ENCODE peak calls at places on chromosomes 6 and 20, in ten cellular contexts. One of them, this sample, is unnamed.

GRCh38 chr6:105952326-105952725 is 133.8 kb upstream of the PRDM1 start:
- DNase-seq in Karpas-422: no peak
- DNase-seq in ascending aorta: no peak
- DNase-seq in cardiac fibroblast: no peak
- DNase-seq in HFF-Myc: no peak
- DNase-seq in astrocyte of the spinal cord: no peak
- DNase-seq in MM.1S: no peak
- DNase-seq in GM12865: no peak
- DNase-seq in PC-9: no peak
- DNase-seq in uterus: no peak
- DNase-seq in this sample: no peak

GRCh38 chr6:95084867-95085266 is 492.5 kb upstream of the MANEA start:
- DNase-seq in Karpas-422: no peak
- DNase-seq in ascending aorta: no peak
- DNase-seq in cardiac fibroblast: no peak
- DNase-seq in HFF-Myc: no peak
- DNase-seq in astrocyte of the spinal cord: no peak
- DNase-seq in MM.1S: no peak
- DNase-seq in GM12865: no peak
- DNase-seq in PC-9: no peak
- DNase-seq in uterus: no peak
- DNase-seq in this sample: no peak

GRCh38 chr6:153043719-153044118 is 41.2 kb upstream of the MTRF1L start:
- DNase-seq in Karpas-422: no peak
- DNase-seq in ascending aorta: no peak
- DNase-seq in cardiac fibroblast: no peak
- DNase-seq in HFF-Myc: no peak
- DNase-seq in astrocyte of the spinal cord: no peak
- DNase-seq in MM.1S: no peak
- DNase-seq in GM12865: no peak
- DNase-seq in PC-9: no peak
- DNase-seq in uterus: no peak
- DNase-seq in this sample: peak

GRCh38 chr6:100944644-100945043 is 63.5 kb upstream of the ASCC3 start:
- DNase-seq in Karpas-422: no peak
- DNase-seq in ascending aorta: no peak
- DNase-seq in cardiac fibroblast: no peak
- DNase-seq in HFF-Myc: no peak
- DNase-seq in astrocyte of the spinal cord: no peak
- DNase-seq in MM.1S: no peak
- DNase-seq in GM12865: no peak
- DNase-seq in PC-9: no peak
- DNase-seq in uterus: no peak
- DNase-seq in this sample: no peak

GRCh38 chr6:32447932-32448331 is 8.2 kb downstream of the HLA-DRA start:
- DNase-seq in Karpas-422: peak
- DNase-seq in ascending aorta: no peak
- DNase-seq in cardiac fibroblast: no peak
- DNase-seq in HFF-Myc: no peak
- DNase-seq in astrocyte of the spinal cord: no peak
- DNase-seq in MM.1S: no peak
- DNase-seq in GM12865: no peak
- DNase-seq in PC-9: no peak
- DNase-seq in uterus: no peak
- DNase-seq in this sample: no peak

GRCh38 chr6:149897015-149897697 is 757 bp downstream of the RAET1E start:
- DNase-seq in Karpas-422: peak
- DNase-seq in ascending aorta: peak
- DNase-seq in cardiac fibroblast: peak
- DNase-seq in HFF-Myc: peak
- DNase-seq in astrocyte of the spinal cord: peak
- DNase-seq in MM.1S: no peak
- DNase-seq in GM12865: no peak
- DNase-seq in PC-9: peak
- DNase-seq in uterus: peak
- DNase-seq in this sample: no peak

GRCh38 chr6:134925800-134926199 is 24.1 kb downstream of the ALDH8A1 start:
- DNase-seq in Karpas-422: no peak
- DNase-seq in ascending aorta: no peak
- DNase-seq in cardiac fibroblast: peak
- DNase-seq in HFF-Myc: no peak
- DNase-seq in astrocyte of the spinal cord: no peak
- DNase-seq in MM.1S: no peak
- DNase-seq in GM12865: no peak
- DNase-seq in PC-9: peak
- DNase-seq in uterus: no peak
- DNase-seq in this sample: no peak

GRCh38 chr6:84525907-84526306 is 238.5 kb downstream of the TBX18 start:
- DNase-seq in Karpas-422: no peak
- DNase-seq in ascending aorta: no peak
- DNase-seq in cardiac fibroblast: no peak
- DNase-seq in HFF-Myc: no peak
- DNase-seq in astrocyte of the spinal cord: no peak
- DNase-seq in MM.1S: no peak
- DNase-seq in GM12865: no peak
- DNase-seq in PC-9: no peak
- DNase-seq in uterus: no peak
- DNase-seq in this sample: no peak

GRCh38 chr20:44204156-44204831 is 6.3 kb downstream of the OSER1 start:
- DNase-seq in Karpas-422: no peak
- DNase-seq in ascending aorta: no peak
- DNase-seq in cardiac fibroblast: peak
- DNase-seq in HFF-Myc: peak
- DNase-seq in astrocyte of the spinal cord: peak
- DNase-seq in MM.1S: no peak
- DNase-seq in GM12865: no peak
- DNase-seq in PC-9: peak
- DNase-seq in uterus: no peak
- DNase-seq in this sample: peak

GRCh38 chr6:165665384-165665672 is 2.3 kb upstream of the PDE10A start:
- DNase-seq in Karpas-422: no peak
- DNase-seq in ascending aorta: no peak
- DNase-seq in cardiac fibroblast: no peak
- DNase-seq in HFF-Myc: no peak
- DNase-seq in astrocyte of the spinal cord: no peak
- DNase-seq in MM.1S: no peak
- DNase-seq in GM12865: no peak
- DNase-seq in PC-9: no peak
- DNase-seq in uterus: no peak
- DNase-seq in this sample: no peak

GRCh38 chr20:63692436-63693078 is 3.9 kb upstream of the TNFRSF6B start:
- DNase-seq in Karpas-422: no peak
- DNase-seq in ascending aorta: no peak
- DNase-seq in cardiac fibroblast: peak
- DNase-seq in HFF-Myc: no peak
- DNase-seq in astrocyte of the spinal cord: no peak
- DNase-seq in MM.1S: no peak
- DNase-seq in GM12865: no peak
- DNase-seq in PC-9: no peak
- DNase-seq in uterus: peak
- DNase-seq in this sample: no peak

GRCh38 chr20:22449115-22449973 is 135.0 kb downstream of the FOXA2 start:
- DNase-seq in Karpas-422: no peak
- DNase-seq in ascending aorta: no peak
- DNase-seq in cardiac fibroblast: no peak
- DNase-seq in HFF-Myc: no peak
- DNase-seq in astrocyte of the spinal cord: no peak
- DNase-seq in MM.1S: no peak
- DNase-seq in GM12865: no peak
- DNase-seq in PC-9: no peak
- DNase-seq in uterus: no peak
- DNase-seq in this sample: no peak

GRCh38 chr6:14857501-14857900 is 388.4 kb upstream of the JARID2 start:
- DNase-seq in Karpas-422: no peak
- DNase-seq in ascending aorta: peak
- DNase-seq in cardiac fibroblast: no peak
- DNase-seq in HFF-Myc: no peak
- DNase-seq in astrocyte of the spinal cord: no peak
- DNase-seq in MM.1S: no peak
- DNase-seq in GM12865: peak
- DNase-seq in PC-9: no peak
- DNase-seq in uterus: peak
- DNase-seq in this sample: no peak

GRCh38 chr20:32538526-32538918 is 46.6 kb downstream of the NOL4L start:
- DNase-seq in Karpas-422: peak
- DNase-seq in ascending aorta: no peak
- DNase-seq in cardiac fibroblast: no peak
- DNase-seq in HFF-Myc: no peak
- DNase-seq in astrocyte of the spinal cord: no peak
- DNase-seq in MM.1S: no peak
- DNase-seq in GM12865: no peak
- DNase-seq in PC-9: peak
- DNase-seq in uterus: no peak
- DNase-seq in this sample: no peak

GRCh38 chr6:41756354-41756753 is 9.2 kb upstream of the PGC start:
- DNase-seq in Karpas-422: no peak
- DNase-seq in ascending aorta: no peak
- DNase-seq in cardiac fibroblast: no peak
- DNase-seq in HFF-Myc: no peak
- DNase-seq in astrocyte of the spinal cord: no peak
- DNase-seq in MM.1S: no peak
- DNase-seq in GM12865: no peak
- DNase-seq in PC-9: no peak
- DNase-seq in uterus: no peak
- DNase-seq in this sample: no peak

GRCh38 chr6:40753048-40753447 is 165.9 kb upstream of the LRFN2 start:
- DNase-seq in Karpas-422: no peak
- DNase-seq in ascending aorta: no peak
- DNase-seq in cardiac fibroblast: no peak
- DNase-seq in HFF-Myc: no peak
- DNase-seq in astrocyte of the spinal cord: no peak
- DNase-seq in MM.1S: no peak
- DNase-seq in GM12865: no peak
- DNase-seq in PC-9: no peak
- DNase-seq in uterus: no peak
- DNase-seq in this sample: no peak

GRCh38 chr6:37674161-37674560 is 23.5 kb downstream of the MDGA1 start:
- DNase-seq in Karpas-422: no peak
- DNase-seq in ascending aorta: no peak
- DNase-seq in cardiac fibroblast: no peak
- DNase-seq in HFF-Myc: no peak
- DNase-seq in astrocyte of the spinal cord: no peak
- DNase-seq in MM.1S: no peak
- DNase-seq in GM12865: no peak
- DNase-seq in PC-9: no peak
- DNase-seq in uterus: no peak
- DNase-seq in this sample: no peak

DNA sequence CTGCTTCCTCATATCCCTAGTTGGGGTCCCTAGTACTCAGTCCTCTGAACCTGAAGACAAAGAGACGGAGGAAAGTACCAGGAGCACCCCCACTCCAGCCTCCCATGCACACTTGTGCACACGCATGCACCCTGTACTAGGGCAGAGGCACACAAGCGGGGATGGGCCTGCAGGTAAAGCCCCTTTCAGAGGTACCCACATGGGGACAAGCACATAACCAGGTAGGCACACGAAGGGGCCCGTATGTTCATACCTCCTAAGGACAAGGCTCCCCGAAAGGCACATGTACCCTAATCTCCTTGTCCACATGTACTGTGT is 1.1 kb downstream of the TMEM151B start:
- DNase-seq in Karpas-422: no peak
- DNase-seq in ascending aorta: no peak
- DNase-seq in cardiac fibroblast: no peak
- DNase-seq in HFF-Myc: no peak
- DNase-seq in astrocyte of the spinal cord: no peak
- DNase-seq in MM.1S: no peak
- DNase-seq in GM12865: no peak
- DNase-seq in PC-9: no peak
- DNase-seq in uterus: no peak
- DNase-seq in this sample: no peak
- H3K4me3 ChIP-seq in Karpas-422: peak
- H3K4me3 ChIP-seq in ascending aorta: no peak
- H3K4me3 ChIP-seq in cardiac fibroblast: no peak
- H3K4me3 ChIP-seq in HFF-Myc: no peak
- H3K4me3 ChIP-seq in astrocyte of the spinal cord: no peak
- H3K4me3 ChIP-seq in MM.1S: no peak
- H3K4me3 ChIP-seq in GM12865: no peak
- H3K4me3 ChIP-seq in PC-9: no peak
- H3K4me3 ChIP-seq in uterus: no peak
- H3K4me3 ChIP-seq in this sample: no peak

GRCh38 chr6:127120787-127121636 is 2.5 kb downstream of the RSPO3 start:
- DNase-seq in Karpas-422: peak
- DNase-seq in ascending aorta: no peak
- DNase-seq in cardiac fibroblast: peak
- DNase-seq in HFF-Myc: peak
- DNase-seq in astrocyte of the spinal cord: peak
- DNase-seq in MM.1S: peak
- DNase-seq in GM12865: peak
- DNase-seq in PC-9: peak
- DNase-seq in uterus: peak
- DNase-seq in this sample: peak
- H3K4me3 ChIP-seq in Karpas-422: no peak
- H3K4me3 ChIP-seq in ascending aorta: peak
- H3K4me3 ChIP-seq in cardiac fibroblast: no peak
- H3K4me3 ChIP-seq in HFF-Myc: no peak
- H3K4me3 ChIP-seq in astrocyte of the spinal cord: peak
- H3K4me3 ChIP-seq in MM.1S: no peak
- H3K4me3 ChIP-seq in GM12865: no peak
- H3K4me3 ChIP-seq in PC-9: no peak
- H3K4me3 ChIP-seq in uterus: peak
- H3K4me3 ChIP-seq in this sample: no peak

DNA sequence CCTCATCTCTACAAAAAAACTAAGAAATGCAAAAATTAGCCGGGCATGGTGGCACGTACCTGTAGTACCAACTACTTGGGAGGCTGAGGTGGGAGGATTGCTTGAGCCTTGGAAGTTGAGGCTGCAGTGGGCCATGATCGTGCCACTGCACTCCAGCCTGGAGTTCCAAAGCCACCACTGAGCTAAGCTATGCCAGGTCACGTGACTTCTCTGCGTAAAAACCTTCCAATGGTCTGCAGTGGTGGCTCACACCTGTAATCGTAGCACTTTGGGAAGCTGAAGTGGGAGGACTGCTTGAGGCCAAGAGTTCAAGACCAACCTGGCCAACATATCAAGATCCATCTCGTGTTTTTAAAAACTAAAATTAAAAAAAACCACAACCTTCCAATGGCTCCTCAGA is 1.7 kb downstream of the SF3B5 start:
- DNase-seq in Karpas-422: no peak
- DNase-seq in ascending aorta: no peak
- DNase-seq in cardiac fibroblast: no peak
- DNase-seq in HFF-Myc: no peak
- DNase-seq in astrocyte of the spinal cord: no peak
- DNase-seq in MM.1S: no peak
- DNase-seq in GM12865: no peak
- DNase-seq in PC-9: no peak
- DNase-seq in uterus: no peak
- DNase-seq in this sample: no peak
- H3K4me3 ChIP-seq in Karpas-422: peak
- H3K4me3 ChIP-seq in ascending aorta: no peak
- H3K4me3 ChIP-seq in cardiac fibroblast: no peak
- H3K4me3 ChIP-seq in HFF-Myc: peak
- H3K4me3 ChIP-seq in astrocyte of the spinal cord: no peak
- H3K4me3 ChIP-seq in MM.1S: no peak
- H3K4me3 ChIP-seq in GM12865: peak
- H3K4me3 ChIP-seq in PC-9: peak
- H3K4me3 ChIP-seq in uterus: no peak
- H3K4me3 ChIP-seq in this sample: peak

GRCh38 chr6:78911218-78911617 is 43.9 kb downstream of the IRAK1BP1 start:
- DNase-seq in Karpas-422: no peak
- DNase-seq in ascending aorta: no peak
- DNase-seq in cardiac fibroblast: no peak
- DNase-seq in HFF-Myc: no peak
- DNase-seq in astrocyte of the spinal cord: no peak
- DNase-seq in MM.1S: no peak
- DNase-seq in GM12865: no peak
- DNase-seq in PC-9: no peak
- DNase-seq in uterus: no peak
- DNase-seq in this sample: no peak
- H3K4me3 ChIP-seq in Karpas-422: no peak
- H3K4me3 ChIP-seq in ascending aorta: no peak
- H3K4me3 ChIP-seq in cardiac fibroblast: no peak
- H3K4me3 ChIP-seq in HFF-Myc: no peak
- H3K4me3 ChIP-seq in astrocyte of the spinal cord: no peak
- H3K4me3 ChIP-seq in MM.1S: no peak
- H3K4me3 ChIP-seq in GM12865: no peak
- H3K4me3 ChIP-seq in PC-9: no peak
- H3K4me3 ChIP-seq in uterus: peak
- H3K4me3 ChIP-seq in this sample: no peak